ENCODE peak calls at places on chromosomes 12 and 14, in four cellular contexts. E is DND-41, R is SK-MEL-5, I is GM19239. V is an unnamed sample.

GRCh38 chr12:60194682-60195081 is 598.9 kb downstream of the SLC16A7 start:
- DNase-seq in R (no peak), E (no peak), I (no peak), V (no peak)

GRCh38 chr12:67545298-67545697 is 103.2 kb upstream of the DYRK2 start:
- DNase-seq in E (no peak), I (no peak), R (no peak), V (no peak)

GRCh38 chr14:57352771-57353170 is 37.6 kb upstream of the NAA30 start:
- DNase-seq in I (no peak), R (peak), E (no peak), V (no peak)

GRCh38 chr14:23061995-23062394 is 4.7 kb upstream of the CDH24 start:
- DNase-seq in I (no peak), E (no peak), R (peak), V (no peak)

GRCh38 chr14:100191584-100192249 is 32.3 kb upstream of the DEGS2 start:
- DNase-seq in I (no peak), R (no peak), E (no peak), V (no peak)

GRCh38 chr14:33842299-33842698 is 108.6 kb downstream of the EGLN3 start:
- DNase-seq in R (no peak), I (no peak), E (no peak), V (no peak)

GRCh38 chr14:92719421-92719820 is 29.0 kb downstream of the LGMN start:
- DNase-seq in I (no peak), E (no peak), R (no peak), V (no peak)

GRCh38 chr14:74917646-74918081 is 5.4 kb downstream of the RPS6KL1 start:
- DNase-seq in I (no peak), R (no peak), E (no peak), V (no peak)

GRCh38 chr14:37711499-37712475 is 116.4 kb downstream of the TTC6 start:
- DNase-seq in E (no peak), R (no peak), I (no peak), V (no peak)

GRCh38 chr12:4293299-4293941 is 19.9 kb downstream of the CCND2 start:
- DNase-seq in I (no peak), R (peak), E (no peak), V (no peak)

GRCh38 chr12:69284131-69284530 is 44.8 kb downstream of the CPSF6 start:
- DNase-seq in I (peak), R (peak), E (no peak), V (peak)

V was measured in iPS DF 6.9.